ENCODE peak calls at places on chromosomes 12 and 14, in four cellular contexts. One of them, this sample, is unnamed.

GRCh38 chr12:57069522-57069921 is 9.1 kb downstream of the NEMP1 start:
- DNase-seq in AG20443: peak
- DNase-seq in aorta: no peak
- DNase-seq in stimulated activated CD4-positive, alpha-beta T cell treated with anti-CD3 and anti-CD28 coated beads, Interleukin-4, amount 100 ng/mL, for 4 hours: peak
- DNase-seq in this sample: peak

GRCh38 chr14:91372680-91373495 is 44.7 kb downstream of the CCDC88C start:
- DNase-seq in stimulated activated CD4-positive, alpha-beta T cell treated with anti-CD3 and anti-CD28 coated beads, Interleukin-4, amount 100 ng/mL, for 4 hours: no peak
- DNase-seq in AG20443: no peak
- DNase-seq in aorta: no peak
- DNase-seq in this sample: peak

GRCh38 chr14:102579696-102580551 is 12.5 kb upstream of the RCOR1 start:
- DNase-seq in stimulated activated CD4-positive, alpha-beta T cell treated with anti-CD3 and anti-CD28 coated beads, Interleukin-4, amount 100 ng/mL, for 4 hours: no peak
- DNase-seq in aorta: no peak
- DNase-seq in AG20443: peak
- DNase-seq in this sample: no peak

GRCh38 chr12:55688716-55689655 is 18.7 kb downstream of the ITGA7 start:
- DNase-seq in aorta: peak
- DNase-seq in AG20443: no peak
- DNase-seq in stimulated activated CD4-positive, alpha-beta T cell treated with anti-CD3 and anti-CD28 coated beads, Interleukin-4, amount 100 ng/mL, for 4 hours: no peak
- DNase-seq in this sample: no peak

GRCh38 chr12:122870867-122871664 is 24.9 kb downstream of the VPS37B start:
- DNase-seq in stimulated activated CD4-positive, alpha-beta T cell treated with anti-CD3 and anti-CD28 coated beads, Interleukin-4, amount 100 ng/mL, for 4 hours: no peak
- DNase-seq in aorta: peak
- DNase-seq in AG20443: peak
- DNase-seq in this sample: no peak

GRCh38 chr14:63375772-63376171 is 57.0 kb upstream of the GPHB5 start:
- DNase-seq in aorta: no peak
- DNase-seq in AG20443: no peak
- DNase-seq in stimulated activated CD4-positive, alpha-beta T cell treated with anti-CD3 and anti-CD28 coated beads, Interleukin-4, amount 100 ng/mL, for 4 hours: no peak
- DNase-seq in this sample: no peak

GRCh38 chr12:51905507-51906438 is 1.5 kb upstream of the ACVRL1 start:
- DNase-seq in aorta: peak
- DNase-seq in stimulated activated CD4-positive, alpha-beta T cell treated with anti-CD3 and anti-CD28 coated beads, Interleukin-4, amount 100 ng/mL, for 4 hours: no peak
- DNase-seq in AG20443: peak
- DNase-seq in this sample: no peak

GRCh38 chr12:94560416-94561221 is 89.7 kb downstream of the TMCC3 start:
- DNase-seq in aorta: no peak
- DNase-seq in AG20443: no peak
- DNase-seq in stimulated activated CD4-positive, alpha-beta T cell treated with anti-CD3 and anti-CD28 coated beads, Interleukin-4, amount 100 ng/mL, for 4 hours: peak
- DNase-seq in this sample: peak

GRCh38 chr14:104427126-104427851 is 152.3 kb upstream of the C14orf180 start:
- DNase-seq in aorta: peak
- DNase-seq in AG20443: peak
- DNase-seq in stimulated activated CD4-positive, alpha-beta T cell treated with anti-CD3 and anti-CD28 coated beads, Interleukin-4, amount 100 ng/mL, for 4 hours: no peak
- DNase-seq in this sample: no peak

GRCh38 chr14:58540693-58541092 is 97.1 kb upstream of the DACT1 start:
- DNase-seq in aorta: no peak
- DNase-seq in AG20443: no peak
- DNase-seq in stimulated activated CD4-positive, alpha-beta T cell treated with anti-CD3 and anti-CD28 coated beads, Interleukin-4, amount 100 ng/mL, for 4 hours: no peak
- DNase-seq in this sample: no peak

This sample was measured in RPMI8226.